ENCODE peak calls at places on chromosomes 6 and 20, in eight cellular contexts. U is renal cortical epithelial cell; B is Right ventricle myocardium superior; Z is stimulated activated naive CD4-positive, alpha-beta T cell; T is lower leg skin; E is RKO; L is HS-27A; Q is H7. R is an unnamed sample.

GRCh38 chr6:157001716-157002115 is 224.5 kb downstream of the ARID1B start:
- DNase-seq in L (no peak), U (no peak), Z (no peak), E (no peak), B (no peak), Q (no peak), T (no peak), R (no peak)

GRCh38 chr20:35398660-35399144 is 13.1 kb downstream of the UQCC1 start:
- DNase-seq in T (no peak), E (no peak), Q (no peak), L (no peak), B (no peak), U (no peak), Z (no peak), R (peak)

GRCh38 chr6:34065470-34066283 is 80.2 kb downstream of the GRM4 start:
- DNase-seq in T (no peak), Z (no peak), U (no peak), Q (no peak), B (peak), E (no peak), L (no peak), R (no peak)

GRCh38 chr6:136163260-136163659 is 86.9 kb downstream of the MTFR2 start:
- DNase-seq in L (no peak), T (no peak), B (no peak), U (no peak), Z (no peak), Q (no peak), E (no peak), R (no peak)

GRCh38 chr6:21999012-21999528 is 297.8 kb downstream of the PRL start:
- DNase-seq in E (no peak), Z (no peak), Q (no peak), L (no peak), U (peak), B (no peak), T (no peak), R (peak)

GRCh38 chr20:20362774-20363435 is 5.0 kb upstream of the INSM1 start:
- DNase-seq in Q (peak), B (no peak), U (no peak), T (no peak), E (no peak), Z (no peak), L (no peak), R (no peak)

GRCh38 chr6:43368517-43369160 is 808 bp downstream of the ZNF318 start:
- DNase-seq in L (no peak), Q (peak), Z (peak), T (peak), E (peak), U (no peak), B (peak), R (no peak)

GRCh38 chr20:47191074-47191673 is 165.3 kb downstream of the ZMYND8 start:
- DNase-seq in Q (no peak), Z (no peak), E (peak), U (peak), L (no peak), B (no peak), T (no peak), R (no peak)

GRCh38 chr6:28980797-28981390 is 24.2 kb downstream of the ZNF311 start:
- DNase-seq in E (peak), U (peak), Q (peak), Z (peak), T (no peak), B (peak), L (peak), R (no peak)

GRCh38 chr20:59939052-59939878 is 840 bp downstream of the PPP1R3D start:
- DNase-seq in B (peak), L (no peak), U (no peak), E (no peak), Z (no peak), Q (peak), T (no peak), R (no peak)

GRCh38 chr6:13468839-13469238 is 18.6 kb downstream of the GFOD1 start:
- DNase-seq in Z (no peak), U (no peak), L (no peak), B (no peak), Q (no peak), E (no peak), T (no peak), R (no peak)

GRCh38 chr6:13709698-13710551 is 1.7 kb downstream of the RANBP9 start:
- DNase-seq in U (peak), Z (no peak), E (peak), T (no peak), L (no peak), B (no peak), Q (no peak), R (no peak)

GRCh38 chr6:54234539-54234938 is 73.7 kb upstream of the TINAG start:
- DNase-seq in L (no peak), Q (no peak), B (no peak), E (no peak), Z (no peak), U (no peak), T (no peak), R (no peak)

GRCh38 chr6:15346315-15346714 is 100.4 kb downstream of the JARID2 start:
- DNase-seq in Z (no peak), T (no peak), Q (no peak), L (no peak), B (no peak), U (no peak), E (no peak), R (no peak)

GRCh38 chr6:23183846-23184245 is 614.5 kb downstream of the HDGFL1 start:
- DNase-seq in L (no peak), B (no peak), E (no peak), U (no peak), T (no peak), Z (no peak), Q (no peak), R (no peak)